ENCODE peak calls at places on chromosomes 7 and 10, in ten cellular contexts. One of them, this sample, is unnamed.

GRCh38 chr7:156473476-156474240 is 166.9 kb upstream of the RNF32 start:
- DNase-seq in GM13976: peak
- DNase-seq in A549: peak
- DNase-seq in H9: peak
- DNase-seq in CD8-positive, alpha-beta T cell: no peak
- DNase-seq in RWPE1: peak
- DNase-seq in upper lobe of right lung: no peak
- DNase-seq in lung: no peak
- DNase-seq in sigmoid colon: no peak
- DNase-seq in epithelial cell of proximal tubule: no peak
- DNase-seq in this sample: no peak

GRCh38 chr7:110356438-110356837 is 734.5 kb upstream of the LRRN3 start:
- DNase-seq in GM13976: no peak
- DNase-seq in A549: no peak
- DNase-seq in H9: no peak
- DNase-seq in CD8-positive, alpha-beta T cell: no peak
- DNase-seq in RWPE1: no peak
- DNase-seq in upper lobe of right lung: no peak
- DNase-seq in lung: no peak
- DNase-seq in sigmoid colon: no peak
- DNase-seq in epithelial cell of proximal tubule: no peak
- DNase-seq in this sample: no peak

GRCh38 chr10:117653170-117653515 is 110.6 kb downstream of the EMX2 start:
- DNase-seq in GM13976: peak
- DNase-seq in A549: peak
- DNase-seq in H9: no peak
- DNase-seq in CD8-positive, alpha-beta T cell: no peak
- DNase-seq in RWPE1: peak
- DNase-seq in upper lobe of right lung: no peak
- DNase-seq in lung: no peak
- DNase-seq in sigmoid colon: no peak
- DNase-seq in epithelial cell of proximal tubule: peak
- DNase-seq in this sample: no peak

GRCh38 chr10:133090101-133090500 is 2.4 kb downstream of the ADGRA1 start:
- DNase-seq in GM13976: no peak
- DNase-seq in A549: no peak
- DNase-seq in H9: no peak
- DNase-seq in CD8-positive, alpha-beta T cell: no peak
- DNase-seq in RWPE1: no peak
- DNase-seq in upper lobe of right lung: no peak
- DNase-seq in lung: no peak
- DNase-seq in sigmoid colon: no peak
- DNase-seq in epithelial cell of proximal tubule: no peak
- DNase-seq in this sample: no peak

GRCh38 chr7:128268233-128268632 is 27.2 kb downstream of the LEP start:
- DNase-seq in GM13976: no peak
- DNase-seq in A549: no peak
- DNase-seq in H9: no peak
- DNase-seq in CD8-positive, alpha-beta T cell: no peak
- DNase-seq in RWPE1: no peak
- DNase-seq in upper lobe of right lung: peak
- DNase-seq in lung: no peak
- DNase-seq in sigmoid colon: no peak
- DNase-seq in epithelial cell of proximal tubule: no peak
- DNase-seq in this sample: no peak

GRCh38 chr7:117673367-117673766 is 193.5 kb downstream of the CFTR start:
- DNase-seq in GM13976: no peak
- DNase-seq in A549: no peak
- DNase-seq in H9: peak
- DNase-seq in CD8-positive, alpha-beta T cell: no peak
- DNase-seq in RWPE1: no peak
- DNase-seq in upper lobe of right lung: peak
- DNase-seq in lung: peak
- DNase-seq in sigmoid colon: no peak
- DNase-seq in epithelial cell of proximal tubule: no peak
- DNase-seq in this sample: no peak

GRCh38 chr10:101152316-101152715 is 21.2 kb downstream of the TLX1 start:
- DNase-seq in GM13976: no peak
- DNase-seq in A549: no peak
- DNase-seq in H9: no peak
- DNase-seq in CD8-positive, alpha-beta T cell: no peak
- DNase-seq in RWPE1: no peak
- DNase-seq in upper lobe of right lung: no peak
- DNase-seq in lung: no peak
- DNase-seq in sigmoid colon: no peak
- DNase-seq in epithelial cell of proximal tubule: no peak
- DNase-seq in this sample: no peak

GRCh38 chr10:46542567-46543323 is 13.7 kb downstream of the GPRIN2 start:
- DNase-seq in GM13976: no peak
- DNase-seq in A549: no peak
- DNase-seq in H9: no peak
- DNase-seq in CD8-positive, alpha-beta T cell: no peak
- DNase-seq in RWPE1: no peak
- DNase-seq in upper lobe of right lung: peak
- DNase-seq in lung: no peak
- DNase-seq in sigmoid colon: no peak
- DNase-seq in epithelial cell of proximal tubule: no peak
- DNase-seq in this sample: peak

GRCh38 chr7:77329466-77330168 is 86.5 kb downstream of the GSAP start:
- DNase-seq in GM13976: no peak
- DNase-seq in A549: no peak
- DNase-seq in H9: no peak
- DNase-seq in CD8-positive, alpha-beta T cell: no peak
- DNase-seq in RWPE1: no peak
- DNase-seq in upper lobe of right lung: no peak
- DNase-seq in lung: no peak
- DNase-seq in sigmoid colon: no peak
- DNase-seq in epithelial cell of proximal tubule: no peak
- DNase-seq in this sample: no peak

GRCh38 chr7:77328669-77329068 is 87.5 kb downstream of the GSAP start:
- DNase-seq in GM13976: no peak
- DNase-seq in A549: no peak
- DNase-seq in H9: no peak
- DNase-seq in CD8-positive, alpha-beta T cell: no peak
- DNase-seq in RWPE1: no peak
- DNase-seq in upper lobe of right lung: no peak
- DNase-seq in lung: no peak
- DNase-seq in sigmoid colon: no peak
- DNase-seq in epithelial cell of proximal tubule: no peak
- DNase-seq in this sample: no peak

GRCh38 chr7:77335581-77335980 is 80.6 kb downstream of the GSAP start:
- DNase-seq in GM13976: no peak
- DNase-seq in A549: no peak
- DNase-seq in H9: no peak
- DNase-seq in CD8-positive, alpha-beta T cell: no peak
- DNase-seq in RWPE1: no peak
- DNase-seq in upper lobe of right lung: no peak
- DNase-seq in lung: no peak
- DNase-seq in sigmoid colon: no peak
- DNase-seq in epithelial cell of proximal tubule: no peak
- DNase-seq in this sample: no peak

GRCh38 chr7:77330169-77330882 is 85.8 kb downstream of the GSAP start:
- DNase-seq in GM13976: peak
- DNase-seq in A549: no peak
- DNase-seq in H9: no peak
- DNase-seq in CD8-positive, alpha-beta T cell: no peak
- DNase-seq in RWPE1: no peak
- DNase-seq in upper lobe of right lung: no peak
- DNase-seq in lung: peak
- DNase-seq in sigmoid colon: no peak
- DNase-seq in epithelial cell of proximal tubule: no peak
- DNase-seq in this sample: no peak

GRCh38 chr7:77331938-77332695 is 84.0 kb downstream of the GSAP start:
- DNase-seq in GM13976: peak
- DNase-seq in A549: peak
- DNase-seq in H9: peak
- DNase-seq in CD8-positive, alpha-beta T cell: no peak
- DNase-seq in RWPE1: peak
- DNase-seq in upper lobe of right lung: peak
- DNase-seq in lung: peak
- DNase-seq in sigmoid colon: peak
- DNase-seq in epithelial cell of proximal tubule: no peak
- DNase-seq in this sample: no peak
- TF ChIP-seq CTCF in GM13976: peak
- TF ChIP-seq CTCF in A549: peak
- TF ChIP-seq CTCF in H9: peak
- TF ChIP-seq CTCF in CD8-positive, alpha-beta T cell: peak
- TF ChIP-seq CTCF in RWPE1: peak
- TF ChIP-seq CTCF in upper lobe of right lung: peak
- TF ChIP-seq CTCF in lung: peak
- TF ChIP-seq CTCF in sigmoid colon: peak
- TF ChIP-seq CTCF in epithelial cell of proximal tubule: peak
- TF ChIP-seq CTCF in this sample: peak

GRCh38 chr10:60868946-60869345 is 75.0 kb downstream of the RHOBTB1 start:
- DNase-seq in GM13976: no peak
- DNase-seq in A549: no peak
- DNase-seq in H9: no peak
- DNase-seq in CD8-positive, alpha-beta T cell: no peak
- DNase-seq in RWPE1: no peak
- DNase-seq in upper lobe of right lung: no peak
- DNase-seq in lung: no peak
- DNase-seq in sigmoid colon: no peak
- DNase-seq in epithelial cell of proximal tubule: no peak
- DNase-seq in this sample: no peak

GRCh38 chr10:60870803-60871202 is 73.2 kb downstream of the RHOBTB1 start:
- DNase-seq in GM13976: no peak
- DNase-seq in A549: no peak
- DNase-seq in H9: no peak
- DNase-seq in CD8-positive, alpha-beta T cell: no peak
- DNase-seq in RWPE1: no peak
- DNase-seq in upper lobe of right lung: no peak
- DNase-seq in lung: no peak
- DNase-seq in sigmoid colon: no peak
- DNase-seq in epithelial cell of proximal tubule: no peak
- DNase-seq in this sample: no peak

GRCh38 chr10:60871215-60871614 is 72.8 kb downstream of the RHOBTB1 start:
- DNase-seq in GM13976: no peak
- DNase-seq in A549: no peak
- DNase-seq in H9: no peak
- DNase-seq in CD8-positive, alpha-beta T cell: no peak
- DNase-seq in RWPE1: no peak
- DNase-seq in upper lobe of right lung: no peak
- DNase-seq in lung: no peak
- DNase-seq in sigmoid colon: no peak
- DNase-seq in epithelial cell of proximal tubule: no peak
- DNase-seq in this sample: no peak

GRCh38 chr10:60872451-60872850 is 71.5 kb downstream of the RHOBTB1 start:
- DNase-seq in GM13976: no peak
- DNase-seq in A549: no peak
- DNase-seq in H9: no peak
- DNase-seq in CD8-positive, alpha-beta T cell: no peak
- DNase-seq in RWPE1: no peak
- DNase-seq in upper lobe of right lung: no peak
- DNase-seq in lung: no peak
- DNase-seq in sigmoid colon: no peak
- DNase-seq in epithelial cell of proximal tubule: no peak
- DNase-seq in this sample: no peak

DNA sequence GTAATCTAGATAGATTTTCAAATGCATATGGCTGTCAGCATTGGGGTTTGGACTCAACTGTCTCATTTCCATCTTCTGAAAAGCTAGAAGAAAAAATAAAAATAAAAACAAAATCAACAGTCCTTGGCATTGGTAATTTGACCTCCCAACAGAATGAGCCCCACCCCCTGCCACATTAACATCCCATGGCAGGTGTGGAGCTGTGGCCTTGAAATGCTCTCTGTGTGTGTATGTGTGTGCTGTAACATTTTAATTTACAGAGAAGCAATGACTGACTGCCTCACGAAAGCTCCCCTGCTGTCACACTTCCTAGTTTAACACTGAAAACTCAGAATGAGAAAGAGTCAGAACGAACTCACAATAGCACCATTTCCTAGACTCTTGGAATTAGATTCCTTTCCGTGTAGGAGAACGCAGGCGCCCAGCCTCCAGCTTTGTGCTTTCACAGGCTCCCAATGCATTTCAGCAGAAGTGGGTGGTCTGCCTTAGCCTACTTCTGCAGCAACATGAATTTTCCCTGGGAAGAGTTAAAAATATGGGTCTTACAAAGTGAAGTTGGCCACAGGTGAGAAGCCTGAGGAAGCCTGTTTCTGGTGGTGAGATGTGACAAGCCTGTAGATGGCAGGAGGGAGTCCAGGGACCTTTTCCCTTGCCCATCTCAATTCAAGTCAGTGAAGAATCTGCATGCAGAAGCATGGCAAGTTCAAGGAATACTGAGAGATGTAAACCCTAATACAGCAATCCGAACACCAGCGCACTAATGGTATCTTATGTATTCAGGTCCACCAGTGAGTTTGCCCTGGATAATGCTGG is 73.9 kb downstream of the RHOBTB1 start:
- DNase-seq in GM13976: no peak
- DNase-seq in A549: no peak
- DNase-seq in H9: peak
- DNase-seq in CD8-positive, alpha-beta T cell: no peak
- DNase-seq in RWPE1: no peak
- DNase-seq in upper lobe of right lung: no peak
- DNase-seq in lung: no peak
- DNase-seq in sigmoid colon: no peak
- DNase-seq in epithelial cell of proximal tubule: no peak
- DNase-seq in this sample: no peak
- TF ChIP-seq CTCF in GM13976: no peak
- TF ChIP-seq CTCF in A549: peak
- TF ChIP-seq CTCF in H9: peak
- TF ChIP-seq CTCF in CD8-positive, alpha-beta T cell: no peak
- TF ChIP-seq CTCF in RWPE1: no peak
- TF ChIP-seq CTCF in upper lobe of right lung: no peak
- TF ChIP-seq CTCF in lung: no peak
- TF ChIP-seq CTCF in sigmoid colon: no peak
- TF ChIP-seq CTCF in epithelial cell of proximal tubule: peak
- TF ChIP-seq CTCF in this sample: no peak

DNA sequence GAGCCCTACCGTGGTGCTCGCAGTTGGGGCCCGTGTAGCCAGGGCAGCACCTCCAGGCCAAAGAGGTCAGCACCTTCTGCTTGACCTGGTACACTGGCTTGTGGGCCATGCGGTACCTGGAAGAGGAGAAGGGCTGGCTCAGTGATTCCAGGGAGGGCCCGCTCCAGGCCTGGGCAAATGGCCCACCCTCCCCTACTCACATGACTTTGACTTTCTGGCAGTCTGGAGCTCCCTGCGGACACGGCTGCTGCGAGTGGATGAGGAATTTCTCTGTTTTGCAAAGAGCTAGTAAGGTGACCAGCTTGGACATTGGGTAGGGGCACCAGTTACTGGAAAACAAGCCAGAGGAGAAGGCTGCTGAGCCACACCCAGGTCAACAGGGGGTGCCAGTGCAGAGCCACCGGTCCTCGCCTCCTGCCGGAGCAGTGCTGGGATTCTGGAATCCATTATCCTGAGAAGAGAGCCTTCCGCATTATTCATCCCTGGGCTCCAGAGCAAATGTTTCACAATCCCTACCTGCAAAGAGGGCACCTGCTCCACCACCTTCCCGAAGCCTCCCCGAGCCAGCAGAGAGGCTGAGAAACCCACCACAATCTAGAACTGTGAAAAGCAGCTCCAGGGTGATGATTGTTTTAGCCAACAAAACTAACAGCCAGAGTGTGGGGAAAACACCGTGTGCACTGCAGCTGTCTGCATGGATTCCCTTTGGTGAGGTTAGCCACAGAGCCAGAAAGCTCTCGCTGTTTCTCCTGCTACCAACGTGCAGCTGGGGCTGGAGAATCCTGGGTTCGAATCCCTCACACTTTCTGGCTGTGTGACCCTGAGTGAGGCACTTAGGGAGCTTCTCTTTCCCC is 11.8 kb downstream of the MMRN2 start:
- DNase-seq in GM13976: no peak
- DNase-seq in A549: no peak
- DNase-seq in H9: peak
- DNase-seq in CD8-positive, alpha-beta T cell: no peak
- DNase-seq in RWPE1: no peak
- DNase-seq in upper lobe of right lung: peak
- DNase-seq in lung: no peak
- DNase-seq in sigmoid colon: peak
- DNase-seq in epithelial cell of proximal tubule: no peak
- DNase-seq in this sample: no peak
- TF ChIP-seq CTCF in GM13976: no peak
- TF ChIP-seq CTCF in A549: peak
- TF ChIP-seq CTCF in H9: peak
- TF ChIP-seq CTCF in CD8-positive, alpha-beta T cell: no peak
- TF ChIP-seq CTCF in RWPE1: no peak
- TF ChIP-seq CTCF in upper lobe of right lung: peak
- TF ChIP-seq CTCF in lung: no peak
- TF ChIP-seq CTCF in sigmoid colon: no peak
- TF ChIP-seq CTCF in epithelial cell of proximal tubule: peak
- TF ChIP-seq CTCF in this sample: no peak

DNA sequence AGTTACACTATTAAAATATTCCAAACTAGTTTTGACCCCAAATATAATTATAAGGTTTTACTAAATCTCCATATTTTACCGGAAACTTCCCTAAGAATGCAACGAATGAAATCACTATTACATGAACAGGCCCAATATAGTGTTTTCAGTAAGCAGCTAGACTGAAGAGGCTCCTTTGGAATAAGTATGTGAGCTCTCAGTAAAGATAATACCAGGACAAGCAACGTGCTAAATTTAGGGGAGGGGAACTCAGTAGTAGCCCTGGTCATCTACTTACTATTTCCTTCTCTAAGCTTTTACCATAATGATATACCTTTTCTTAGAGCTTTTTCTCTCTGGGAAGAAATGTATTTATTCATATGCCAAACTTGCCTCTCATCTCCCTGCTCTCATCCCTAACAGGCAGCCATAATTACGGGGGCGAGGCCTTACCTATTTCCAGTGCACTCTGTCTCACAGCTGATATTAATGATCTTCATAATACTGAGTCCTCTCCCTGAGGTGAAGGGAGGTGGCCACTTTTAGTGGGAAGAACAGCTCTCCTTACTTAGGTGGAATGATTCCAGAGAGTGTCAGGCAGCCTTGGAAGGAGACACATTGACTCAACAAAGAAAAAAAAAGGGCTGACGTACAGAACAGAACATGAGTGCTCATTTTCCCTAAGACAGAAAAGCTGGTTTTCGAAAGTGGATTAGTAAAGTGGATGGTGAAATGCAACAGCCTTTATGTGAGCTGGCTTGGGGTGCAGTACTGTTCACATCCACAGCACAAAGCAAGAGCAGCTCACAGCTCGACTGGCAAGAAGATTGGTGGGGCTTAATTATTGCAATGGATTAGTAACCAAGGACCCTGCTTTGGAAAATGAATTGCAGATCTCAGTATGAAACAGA is 165.4 kb downstream of the GLI3 start:
- DNase-seq in GM13976: no peak
- DNase-seq in A549: no peak
- DNase-seq in H9: no peak
- DNase-seq in CD8-positive, alpha-beta T cell: no peak
- DNase-seq in RWPE1: peak
- DNase-seq in upper lobe of right lung: no peak
- DNase-seq in lung: no peak
- DNase-seq in sigmoid colon: no peak
- DNase-seq in epithelial cell of proximal tubule: no peak
- DNase-seq in this sample: no peak
- TF ChIP-seq CTCF in GM13976: no peak
- TF ChIP-seq CTCF in A549: no peak
- TF ChIP-seq CTCF in H9: peak
- TF ChIP-seq CTCF in CD8-positive, alpha-beta T cell: no peak
- TF ChIP-seq CTCF in RWPE1: no peak
- TF ChIP-seq CTCF in upper lobe of right lung: peak
- TF ChIP-seq CTCF in lung: no peak
- TF ChIP-seq CTCF in sigmoid colon: peak
- TF ChIP-seq CTCF in epithelial cell of proximal tubule: peak
- TF ChIP-seq CTCF in this sample: peak